ENCODE peak calls at places on chromosomes 16 and 17, in ten cellular contexts. One of them, this sample, is unnamed.

GRCh38 chr17:75135946-75136345 is 4.4 kb upstream of the NT5C start:
- DNase-seq in gastrocnemius medialis: no peak
- DNase-seq in brain microvascular endothelial cell: no peak
- DNase-seq in HFFc6: no peak
- DNase-seq in B cell: no peak
- DNase-seq in GM23338: no peak
- DNase-seq in neural progenitor cell: no peak
- DNase-seq in Peyer's patch: no peak
- DNase-seq in endodermal cell: no peak
- DNase-seq in cardiac muscle cell: no peak
- DNase-seq in this sample: no peak

GRCh38 chr16:46768809-46769208 is 20.7 kb upstream of the MYLK3 start:
- DNase-seq in gastrocnemius medialis: peak; percentile 63
- DNase-seq in brain microvascular endothelial cell: no peak
- DNase-seq in HFFc6: no peak
- DNase-seq in B cell: no peak
- DNase-seq in GM23338: no peak
- DNase-seq in neural progenitor cell: no peak
- DNase-seq in Peyer's patch: no peak
- DNase-seq in endodermal cell: no peak
- DNase-seq in cardiac muscle cell: no peak
- DNase-seq in this sample: peak; percentile 31

GRCh38 chr16:54048994-54049929 is 237.3 kb downstream of the IRX3 start:
- DNase-seq in gastrocnemius medialis: no peak
- DNase-seq in brain microvascular endothelial cell: no peak
- DNase-seq in HFFc6: no peak
- DNase-seq in B cell: no peak
- DNase-seq in GM23338: peak; percentile 80
- DNase-seq in neural progenitor cell: peak; percentile 43
- DNase-seq in Peyer's patch: no peak
- DNase-seq in endodermal cell: peak; percentile 86
- DNase-seq in cardiac muscle cell: no peak
- DNase-seq in this sample: no peak

GRCh38 chr17:67280279-67280678 is 35.3 kb upstream of the HELZ start:
- DNase-seq in gastrocnemius medialis: peak; percentile 78
- DNase-seq in brain microvascular endothelial cell: no peak
- DNase-seq in HFFc6: no peak
- DNase-seq in B cell: no peak
- DNase-seq in GM23338: no peak
- DNase-seq in neural progenitor cell: no peak
- DNase-seq in Peyer's patch: no peak
- DNase-seq in endodermal cell: no peak
- DNase-seq in cardiac muscle cell: peak; percentile 58
- DNase-seq in this sample: peak; percentile 35

GRCh38 chr17:51527230-51527982 is 267.1 kb downstream of the UTP18 start:
- DNase-seq in gastrocnemius medialis: no peak
- DNase-seq in brain microvascular endothelial cell: no peak
- DNase-seq in HFFc6: no peak
- DNase-seq in B cell: no peak
- DNase-seq in GM23338: no peak
- DNase-seq in neural progenitor cell: no peak
- DNase-seq in Peyer's patch: no peak
- DNase-seq in endodermal cell: no peak
- DNase-seq in cardiac muscle cell: no peak
- DNase-seq in this sample: no peak

GRCh38 chr17:71975331-71975801 is 145.5 kb upstream of the SOX9 start:
- DNase-seq in gastrocnemius medialis: peak; percentile 79
- DNase-seq in brain microvascular endothelial cell: peak; percentile 40
- DNase-seq in HFFc6: peak; percentile 38
- DNase-seq in B cell: no peak
- DNase-seq in GM23338: peak; percentile 4
- DNase-seq in neural progenitor cell: peak; percentile 10
- DNase-seq in Peyer's patch: peak; percentile 54
- DNase-seq in endodermal cell: peak; percentile 67
- DNase-seq in cardiac muscle cell: peak; percentile 67
- DNase-seq in this sample: peak; percentile 68

GRCh38 chr17:521168-521525 is 168.5 kb upstream of the RPH3AL start:
- DNase-seq in gastrocnemius medialis: no peak
- DNase-seq in brain microvascular endothelial cell: no peak
- DNase-seq in HFFc6: no peak
- DNase-seq in B cell: no peak
- DNase-seq in GM23338: no peak
- DNase-seq in neural progenitor cell: no peak
- DNase-seq in Peyer's patch: no peak
- DNase-seq in endodermal cell: no peak
- DNase-seq in cardiac muscle cell: peak; percentile 40
- DNase-seq in this sample: no peak

GRCh38 chr16:65071371-65072311 is 50.2 kb downstream of the CDH11 start:
- DNase-seq in gastrocnemius medialis: peak; percentile 89
- DNase-seq in brain microvascular endothelial cell: peak; percentile 45
- DNase-seq in HFFc6: peak; percentile 11
- DNase-seq in B cell: no peak
- DNase-seq in GM23338: no peak
- DNase-seq in neural progenitor cell: no peak
- DNase-seq in Peyer's patch: no peak
- DNase-seq in endodermal cell: no peak
- DNase-seq in cardiac muscle cell: peak; percentile 42
- DNase-seq in this sample: peak; percentile 83

GRCh38 chr16:27526169-27526568 is 23.5 kb downstream of the GTF3C1 start:
- DNase-seq in gastrocnemius medialis: peak; percentile 88
- DNase-seq in brain microvascular endothelial cell: no peak
- DNase-seq in HFFc6: no peak
- DNase-seq in B cell: no peak
- DNase-seq in GM23338: no peak
- DNase-seq in neural progenitor cell: no peak
- DNase-seq in Peyer's patch: no peak
- DNase-seq in endodermal cell: no peak
- DNase-seq in cardiac muscle cell: peak; percentile 24
- DNase-seq in this sample: peak; percentile 43

GRCh38 chr17:31877911-31878702 is 19.1 kb upstream of the COPRS start:
- DNase-seq in gastrocnemius medialis: no peak
- DNase-seq in brain microvascular endothelial cell: peak; percentile 85
- DNase-seq in HFFc6: no peak
- DNase-seq in B cell: no peak
- DNase-seq in GM23338: no peak
- DNase-seq in neural progenitor cell: no peak
- DNase-seq in Peyer's patch: no peak
- DNase-seq in endodermal cell: no peak
- DNase-seq in cardiac muscle cell: no peak
- DNase-seq in this sample: no peak

GRCh38 chr16:82605863-82606620 is 20.7 kb upstream of the CDH13 start:
- DNase-seq in gastrocnemius medialis: no peak
- DNase-seq in brain microvascular endothelial cell: no peak
- DNase-seq in HFFc6: no peak
- DNase-seq in B cell: no peak
- DNase-seq in GM23338: peak; percentile 81
- DNase-seq in neural progenitor cell: peak; percentile 38
- DNase-seq in Peyer's patch: no peak
- DNase-seq in endodermal cell: peak; percentile 74
- DNase-seq in cardiac muscle cell: no peak
- DNase-seq in this sample: no peak

DNA sequence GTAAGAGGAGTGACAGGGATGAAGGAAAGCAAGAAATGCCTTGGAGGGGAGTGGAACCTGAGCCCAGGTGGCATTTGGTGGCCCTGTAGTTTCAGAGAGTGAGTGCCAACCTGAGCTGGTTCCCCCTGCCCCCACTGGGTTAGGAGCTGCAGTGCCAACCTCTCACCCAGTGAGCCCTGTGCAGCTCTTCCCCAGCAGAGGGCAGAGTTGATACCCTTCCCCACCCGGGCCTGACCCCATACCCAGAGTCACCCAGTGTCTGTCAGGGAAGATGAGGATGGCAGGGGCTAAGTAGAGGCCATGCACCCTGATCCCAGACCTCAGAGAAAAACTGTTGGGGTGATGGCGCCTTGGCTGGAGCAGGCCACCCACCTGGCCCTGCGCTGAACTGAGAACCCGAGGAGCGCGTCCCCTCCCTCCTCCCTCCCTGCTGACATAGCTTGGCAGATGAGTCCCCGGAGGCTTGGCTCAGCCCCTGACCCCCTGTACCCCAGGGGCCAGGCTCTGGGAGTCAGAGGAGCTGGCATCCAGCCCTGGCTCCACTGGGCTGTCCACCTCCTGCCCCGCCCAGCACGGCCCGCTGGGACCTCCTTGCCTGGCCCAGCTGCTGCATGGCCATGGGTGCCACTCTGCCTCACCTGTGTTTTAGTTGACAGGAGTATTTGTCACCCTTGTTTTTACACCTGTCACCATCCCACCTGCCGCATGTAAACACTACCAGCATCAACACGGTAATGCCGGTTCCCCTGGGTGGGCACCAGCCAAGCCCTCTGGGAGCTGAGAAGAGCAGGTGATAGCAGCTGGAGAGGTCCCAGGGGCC is 113.9 kb downstream of the AMFR start:
- DNase-seq in gastrocnemius medialis: no peak
- DNase-seq in brain microvascular endothelial cell: no peak
- DNase-seq in HFFc6: no peak
- DNase-seq in B cell: no peak
- DNase-seq in GM23338: peak; percentile 35
- DNase-seq in neural progenitor cell: no peak
- DNase-seq in Peyer's patch: no peak
- DNase-seq in endodermal cell: peak; percentile 67
- DNase-seq in cardiac muscle cell: no peak
- DNase-seq in this sample: no peak
- TF ChIP-seq CTCF in gastrocnemius medialis: no peak
- TF ChIP-seq CTCF in brain microvascular endothelial cell: peak; percentile 26
- TF ChIP-seq CTCF in HFFc6: peak; percentile 28
- TF ChIP-seq CTCF in B cell: no peak
- TF ChIP-seq CTCF in GM23338: peak; percentile 43
- TF ChIP-seq CTCF in neural progenitor cell: peak; percentile 43
- TF ChIP-seq CTCF in Peyer's patch: no peak
- TF ChIP-seq CTCF in endodermal cell: peak; percentile 69
- TF ChIP-seq CTCF in cardiac muscle cell: peak; percentile 15
- TF ChIP-seq CTCF in this sample: no peak

GRCh38 chr17:45990836-45991235 is 8.2 kb upstream of the STH start:
- DNase-seq in gastrocnemius medialis: no peak
- DNase-seq in brain microvascular endothelial cell: no peak
- DNase-seq in HFFc6: no peak
- DNase-seq in B cell: no peak
- DNase-seq in GM23338: no peak
- DNase-seq in neural progenitor cell: no peak
- DNase-seq in Peyer's patch: no peak
- DNase-seq in endodermal cell: no peak
- DNase-seq in cardiac muscle cell: no peak
- DNase-seq in this sample: no peak
- TF ChIP-seq CTCF in gastrocnemius medialis: no peak
- TF ChIP-seq CTCF in brain microvascular endothelial cell: no peak
- TF ChIP-seq CTCF in HFFc6: peak; percentile 29
- TF ChIP-seq CTCF in B cell: no peak
- TF ChIP-seq CTCF in GM23338: peak; percentile 23
- TF ChIP-seq CTCF in neural progenitor cell: no peak
- TF ChIP-seq CTCF in Peyer's patch: no peak
- TF ChIP-seq CTCF in endodermal cell: peak; percentile 55
- TF ChIP-seq CTCF in cardiac muscle cell: peak; percentile 6
- TF ChIP-seq CTCF in this sample: no peak

GRCh38 chr17:39194089-39194984 is 3.1 kb downstream of the CACNB1 start:
- DNase-seq in gastrocnemius medialis: peak; percentile 96
- DNase-seq in brain microvascular endothelial cell: peak; percentile 69
- DNase-seq in HFFc6: peak; percentile 43
- DNase-seq in B cell: no peak
- DNase-seq in GM23338: peak; percentile 75
- DNase-seq in neural progenitor cell: peak; percentile 81
- DNase-seq in Peyer's patch: no peak
- DNase-seq in endodermal cell: peak; percentile 96
- DNase-seq in cardiac muscle cell: peak; percentile 62
- DNase-seq in this sample: peak; percentile 91
- TF ChIP-seq CTCF in gastrocnemius medialis: peak; percentile 43
- TF ChIP-seq CTCF in brain microvascular endothelial cell: peak; percentile 77
- TF ChIP-seq CTCF in HFFc6: peak; percentile 72
- TF ChIP-seq CTCF in B cell: no peak
- TF ChIP-seq CTCF in GM23338: peak; percentile 49
- TF ChIP-seq CTCF in neural progenitor cell: peak; percentile 62
- TF ChIP-seq CTCF in Peyer's patch: no peak
- TF ChIP-seq CTCF in endodermal cell: peak; percentile 67
- TF ChIP-seq CTCF in cardiac muscle cell: peak; percentile 49
- TF ChIP-seq CTCF in this sample: peak; percentile 50

GRCh38 chr17:13025687-13026086 is 7.9 kb upstream of the ELAC2 start:
- DNase-seq in gastrocnemius medialis: no peak
- DNase-seq in brain microvascular endothelial cell: no peak
- DNase-seq in HFFc6: no peak
- DNase-seq in B cell: no peak
- DNase-seq in GM23338: no peak
- DNase-seq in neural progenitor cell: no peak
- DNase-seq in Peyer's patch: no peak
- DNase-seq in endodermal cell: no peak
- DNase-seq in cardiac muscle cell: no peak
- DNase-seq in this sample: no peak

GRCh38 chr17:13027246-13027645 is 9.4 kb upstream of the ELAC2 start:
- DNase-seq in gastrocnemius medialis: no peak
- DNase-seq in brain microvascular endothelial cell: no peak
- DNase-seq in HFFc6: no peak
- DNase-seq in B cell: no peak
- DNase-seq in GM23338: no peak
- DNase-seq in neural progenitor cell: no peak
- DNase-seq in Peyer's patch: no peak
- DNase-seq in endodermal cell: no peak
- DNase-seq in cardiac muscle cell: no peak
- DNase-seq in this sample: no peak

GRCh38 chr17:13029340-13029739 is 11.5 kb upstream of the ELAC2 start:
- DNase-seq in gastrocnemius medialis: no peak
- DNase-seq in brain microvascular endothelial cell: no peak
- DNase-seq in HFFc6: no peak
- DNase-seq in B cell: no peak
- DNase-seq in GM23338: no peak
- DNase-seq in neural progenitor cell: peak; percentile 52
- DNase-seq in Peyer's patch: no peak
- DNase-seq in endodermal cell: no peak
- DNase-seq in cardiac muscle cell: peak; percentile 6
- DNase-seq in this sample: no peak

GRCh38 chr17:13031718-13032350 is 14.0 kb upstream of the ELAC2 start:
- DNase-seq in gastrocnemius medialis: peak; percentile 28
- DNase-seq in brain microvascular endothelial cell: peak; percentile 28
- DNase-seq in HFFc6: peak; percentile 30
- DNase-seq in B cell: peak; percentile 50
- DNase-seq in GM23338: peak; percentile 79
- DNase-seq in neural progenitor cell: peak; percentile 66
- DNase-seq in Peyer's patch: no peak
- DNase-seq in endodermal cell: peak; percentile 86
- DNase-seq in cardiac muscle cell: peak; percentile 76
- DNase-seq in this sample: peak; percentile 66

DNA sequence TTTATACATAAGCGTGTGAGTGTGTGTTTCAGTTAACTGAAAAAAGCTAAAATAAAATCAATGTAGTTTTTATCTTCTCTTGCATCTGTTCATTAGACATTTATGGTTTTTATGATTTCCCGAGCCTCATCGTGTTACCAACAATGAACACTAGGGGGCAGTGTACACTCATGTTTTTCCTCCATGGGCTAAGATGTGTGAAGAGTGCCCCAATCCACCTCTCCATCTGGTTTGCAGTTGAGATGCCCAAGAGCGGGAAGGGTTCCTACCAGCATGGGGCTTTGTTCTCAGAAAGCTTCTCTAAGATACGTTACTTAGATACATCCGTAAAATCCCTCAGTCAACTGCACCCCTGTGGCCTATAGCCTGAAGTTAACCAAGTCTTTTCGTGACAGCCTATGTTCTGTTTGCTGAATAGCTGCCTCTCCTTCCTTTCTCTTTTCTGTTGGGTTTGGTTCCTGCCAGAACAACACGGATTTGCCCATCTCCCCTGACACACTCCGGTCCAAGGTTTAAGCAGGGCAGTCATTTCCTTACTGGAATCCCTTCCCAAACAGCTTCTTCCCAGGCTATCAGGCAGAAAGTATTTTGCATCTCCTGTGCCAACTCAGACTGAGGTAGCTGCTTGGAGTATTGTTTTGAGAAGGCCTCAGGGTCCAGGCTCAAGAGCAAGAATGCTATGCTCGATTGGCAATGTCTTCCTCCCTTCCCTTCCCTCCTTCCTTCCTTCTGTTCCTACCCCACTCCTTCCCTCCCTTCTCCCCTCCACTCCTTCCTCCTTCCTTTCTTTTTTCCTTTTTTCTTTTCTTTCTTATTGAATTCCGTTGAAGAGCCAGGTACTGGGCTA is 12.9 kb upstream of the ELAC2 start:
- DNase-seq in gastrocnemius medialis: no peak
- DNase-seq in brain microvascular endothelial cell: peak; percentile 47
- DNase-seq in HFFc6: peak; percentile 50
- DNase-seq in B cell: peak; percentile 44
- DNase-seq in GM23338: peak; percentile 74
- DNase-seq in neural progenitor cell: peak; percentile 63
- DNase-seq in Peyer's patch: no peak
- DNase-seq in endodermal cell: peak; percentile 83
- DNase-seq in cardiac muscle cell: peak; percentile 67
- DNase-seq in this sample: no peak
- TF ChIP-seq CTCF in gastrocnemius medialis: peak; percentile 26
- TF ChIP-seq CTCF in brain microvascular endothelial cell: peak; percentile 73
- TF ChIP-seq CTCF in HFFc6: peak; percentile 94
- TF ChIP-seq CTCF in B cell: peak; percentile 88
- TF ChIP-seq CTCF in GM23338: peak; percentile 86
- TF ChIP-seq CTCF in neural progenitor cell: peak; percentile 82
- TF ChIP-seq CTCF in Peyer's patch: peak; percentile 43
- TF ChIP-seq CTCF in endodermal cell: peak; percentile 88
- TF ChIP-seq CTCF in cardiac muscle cell: peak; percentile 79
- TF ChIP-seq CTCF in this sample: peak; percentile 65

This sample was measured in psoas muscle.